ENCODE peak calls at places on chromosomes 4 and X, in four cellular contexts. One of them, this sample, is unnamed.

GRCh38 chr4:17168571-17168970 is 270.1 kb upstream of the LDB2 start:
- DNase-seq in heart right ventricle: peak; percentile 65
- DNase-seq in PC-3: no peak
- DNase-seq in dorsolateral prefrontal cortex: no peak
- DNase-seq in this sample: no peak

GRCh38 chrX:46327229-46328081 is 217.8 kb downstream of the ZNF674 start:
- DNase-seq in PC-3: peak; percentile 91
- DNase-seq in dorsolateral prefrontal cortex: no peak
- DNase-seq in heart right ventricle: peak; percentile 9
- DNase-seq in this sample: no peak

GRCh38 chr4:7037425-7037824 is 5.7 kb upstream of the TADA2B start:
- DNase-seq in heart right ventricle: no peak
- DNase-seq in PC-3: no peak
- DNase-seq in dorsolateral prefrontal cortex: no peak
- DNase-seq in this sample: no peak

GRCh38 chr4:40662962-40663604 is 33.4 kb upstream of the RBM47 start:
- DNase-seq in PC-3: peak; percentile 77
- DNase-seq in dorsolateral prefrontal cortex: no peak
- DNase-seq in heart right ventricle: no peak
- DNase-seq in this sample: no peak

GRCh38 chrX:120029354-120029753 is 48.1 kb downstream of the RHOXF2B start:
- DNase-seq in dorsolateral prefrontal cortex: no peak
- DNase-seq in PC-3: no peak
- DNase-seq in heart right ventricle: no peak
- DNase-seq in this sample: no peak

GRCh38 chr4:83993774-83994173 is 457.9 kb downstream of the GPAT3 start:
- DNase-seq in dorsolateral prefrontal cortex: no peak
- DNase-seq in heart right ventricle: no peak
- DNase-seq in PC-3: no peak
- DNase-seq in this sample: no peak

GRCh38 chr4:103787057-103787456 is 67.3 kb upstream of the TACR3 start:
- DNase-seq in PC-3: no peak
- DNase-seq in heart right ventricle: no peak
- DNase-seq in dorsolateral prefrontal cortex: no peak
- DNase-seq in this sample: no peak

GRCh38 chrX:7330971-7331746 is 183.2 kb upstream of the PUDP start:
- DNase-seq in heart right ventricle: no peak
- DNase-seq in dorsolateral prefrontal cortex: no peak
- DNase-seq in PC-3: no peak
- DNase-seq in this sample: no peak

GRCh38 chr4:78100060-78100459 is 42.9 kb downstream of the FRAS1 start:
- DNase-seq in heart right ventricle: peak; percentile 10
- DNase-seq in dorsolateral prefrontal cortex: no peak
- DNase-seq in PC-3: no peak
- DNase-seq in this sample: no peak

GRCh38 chr4:32145987-32146386 is 1425.8 kb downstream of the PCDH7 start:
- DNase-seq in dorsolateral prefrontal cortex: no peak
- DNase-seq in PC-3: no peak
- DNase-seq in heart right ventricle: no peak
- DNase-seq in this sample: no peak
- TF ChIP-seq CTCF in dorsolateral prefrontal cortex: no peak
- TF ChIP-seq CTCF in PC-3: no peak
- TF ChIP-seq CTCF in heart right ventricle: no peak
- TF ChIP-seq CTCF in this sample: no peak

GRCh38 chrX:81414630-81415029 is 212.7 kb downstream of the SH3BGRL start:
- DNase-seq in PC-3: peak; percentile 38
- DNase-seq in dorsolateral prefrontal cortex: no peak
- DNase-seq in heart right ventricle: no peak
- DNase-seq in this sample: no peak
- TF ChIP-seq CTCF in PC-3: peak; percentile 50
- TF ChIP-seq CTCF in dorsolateral prefrontal cortex: no peak
- TF ChIP-seq CTCF in heart right ventricle: no peak
- TF ChIP-seq CTCF in this sample: no peak

GRCh38 chrX:41180194-41180902 is 95.1 kb downstream of the USP9X start:
- DNase-seq in dorsolateral prefrontal cortex: peak; percentile 43
- DNase-seq in heart right ventricle: peak; percentile 10
- DNase-seq in PC-3: peak; percentile 67
- DNase-seq in this sample: no peak
- TF ChIP-seq CTCF in dorsolateral prefrontal cortex: peak; percentile 64
- TF ChIP-seq CTCF in heart right ventricle: peak; percentile 37
- TF ChIP-seq CTCF in PC-3: peak; percentile 77
- TF ChIP-seq CTCF in this sample: peak; percentile 82

GRCh38 chrX:140123446-140123845 is 158.1 kb upstream of the CXorf66 start:
- DNase-seq in dorsolateral prefrontal cortex: no peak
- DNase-seq in PC-3: peak; percentile 6
- DNase-seq in heart right ventricle: no peak
- DNase-seq in this sample: no peak
- TF ChIP-seq CTCF in dorsolateral prefrontal cortex: no peak
- TF ChIP-seq CTCF in PC-3: peak; percentile 52
- TF ChIP-seq CTCF in heart right ventricle: no peak
- TF ChIP-seq CTCF in this sample: peak; percentile 63

DNA sequence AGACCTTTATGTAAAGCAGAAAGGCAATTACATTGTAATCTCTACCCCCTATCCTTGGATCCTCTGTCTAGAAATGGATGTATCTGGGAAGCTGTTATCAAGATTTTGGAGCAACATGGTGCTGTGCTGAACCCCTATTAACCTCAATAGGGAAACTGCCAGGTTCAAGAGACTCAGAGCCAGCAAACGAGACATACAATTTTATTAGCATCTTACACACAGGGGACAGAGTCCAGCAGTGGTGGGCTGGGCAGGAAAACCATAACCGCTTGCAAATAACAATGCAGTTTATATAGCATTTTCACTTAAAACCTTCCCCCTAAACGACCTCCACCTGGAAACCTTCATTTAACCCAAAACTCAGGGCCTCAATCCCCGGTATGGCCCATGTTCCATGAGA is 79.4 kb downstream of the SYTL5 start:
- DNase-seq in PC-3: no peak
- DNase-seq in heart right ventricle: no peak
- DNase-seq in dorsolateral prefrontal cortex: no peak
- DNase-seq in this sample: no peak
- TF ChIP-seq CTCF in PC-3: no peak
- TF ChIP-seq CTCF in heart right ventricle: no peak
- TF ChIP-seq CTCF in dorsolateral prefrontal cortex: no peak
- TF ChIP-seq CTCF in this sample: no peak

GRCh38 chr4:14787894-14788293 is 214.4 kb upstream of the CPEB2 start:
- DNase-seq in heart right ventricle: no peak
- DNase-seq in PC-3: peak; percentile 24
- DNase-seq in dorsolateral prefrontal cortex: no peak
- DNase-seq in this sample: no peak
- TF ChIP-seq CTCF in heart right ventricle: no peak
- TF ChIP-seq CTCF in PC-3: peak; percentile 51
- TF ChIP-seq CTCF in dorsolateral prefrontal cortex: no peak
- TF ChIP-seq CTCF in this sample: peak; percentile 62

GRCh38 chrX:9983463-9983862 is 16.3 kb downstream of the CLDN34 start:
- DNase-seq in dorsolateral prefrontal cortex: no peak
- DNase-seq in PC-3: no peak
- DNase-seq in heart right ventricle: no peak
- DNase-seq in this sample: no peak

GRCh38 chrX:9992061-9992460 is 24.9 kb downstream of the CLDN34 start:
- DNase-seq in heart right ventricle: no peak
- DNase-seq in PC-3: no peak
- DNase-seq in dorsolateral prefrontal cortex: no peak
- DNase-seq in this sample: no peak

GRCh38 chrX:9992724-9993123 is 25.6 kb downstream of the CLDN34 start:
- DNase-seq in PC-3: no peak
- DNase-seq in dorsolateral prefrontal cortex: no peak
- DNase-seq in heart right ventricle: no peak
- DNase-seq in this sample: no peak

GRCh38 chrX:9988762-9989161 is 21.6 kb downstream of the CLDN34 start:
- DNase-seq in heart right ventricle: no peak
- DNase-seq in dorsolateral prefrontal cortex: no peak
- DNase-seq in PC-3: peak; percentile 59
- DNase-seq in this sample: no peak
- TF ChIP-seq CTCF in heart right ventricle: no peak
- TF ChIP-seq CTCF in dorsolateral prefrontal cortex: peak; percentile 39
- TF ChIP-seq CTCF in PC-3: peak; percentile 74
- TF ChIP-seq CTCF in this sample: peak; percentile 61

DNA sequence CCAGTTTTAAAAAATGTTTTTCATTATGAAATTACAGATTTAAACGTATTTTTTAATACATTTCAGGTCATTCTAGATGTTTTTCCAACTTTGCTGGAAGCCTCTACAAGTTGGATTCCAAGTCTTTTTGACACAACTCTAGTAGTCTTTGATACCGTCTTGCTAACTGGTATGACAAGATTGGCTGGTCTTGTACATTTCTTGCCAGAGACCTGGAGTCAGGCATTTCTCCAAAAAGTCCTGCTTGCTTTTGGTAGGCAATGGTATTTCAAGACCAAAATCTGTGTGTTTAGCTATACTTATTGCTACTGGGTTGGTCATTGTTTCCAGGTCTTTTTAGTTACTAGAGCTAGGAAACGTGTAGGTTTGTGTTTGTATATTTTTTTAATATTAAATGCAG is 64.6 kb downstream of the SLAIN2 start:
- DNase-seq in heart right ventricle: no peak
- DNase-seq in PC-3: peak; percentile 4
- DNase-seq in dorsolateral prefrontal cortex: no peak
- DNase-seq in this sample: no peak
- TF ChIP-seq CTCF in heart right ventricle: no peak
- TF ChIP-seq CTCF in PC-3: no peak
- TF ChIP-seq CTCF in dorsolateral prefrontal cortex: no peak
- TF ChIP-seq CTCF in this sample: no peak

GRCh38 chr4:45636175-45636574 is 487.7 kb downstream of the GABRG1 start:
- DNase-seq in heart right ventricle: no peak
- DNase-seq in PC-3: no peak
- DNase-seq in dorsolateral prefrontal cortex: no peak
- DNase-seq in this sample: no peak

GRCh38 chr4:45640281-45640680 is 483.6 kb downstream of the GABRG1 start:
- DNase-seq in PC-3: no peak
- DNase-seq in heart right ventricle: no peak
- DNase-seq in dorsolateral prefrontal cortex: no peak
- DNase-seq in this sample: no peak

DNA sequence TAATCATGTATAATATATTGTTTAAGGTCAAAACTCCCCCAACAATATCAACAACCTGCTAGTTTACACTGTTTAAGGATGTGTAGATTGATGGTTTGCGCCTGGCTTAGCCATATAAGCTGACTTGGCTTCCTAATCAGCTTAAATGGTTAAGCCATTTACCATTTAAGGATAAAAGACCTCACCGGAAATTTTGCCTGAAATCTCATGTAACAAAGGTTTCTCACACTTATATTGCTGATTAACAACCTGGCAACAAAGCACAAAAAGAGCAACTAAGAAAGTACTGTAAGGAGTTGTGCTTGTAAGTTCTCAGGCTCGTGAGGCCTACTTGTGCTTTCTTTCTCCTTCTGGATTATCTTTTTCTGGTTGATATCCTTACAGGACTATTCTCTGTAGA is 485.2 kb downstream of the GABRG1 start:
- DNase-seq in PC-3: no peak
- DNase-seq in heart right ventricle: no peak
- DNase-seq in dorsolateral prefrontal cortex: no peak
- DNase-seq in this sample: no peak
- TF ChIP-seq CTCF in PC-3: no peak
- TF ChIP-seq CTCF in heart right ventricle: no peak
- TF ChIP-seq CTCF in dorsolateral prefrontal cortex: no peak
- TF ChIP-seq CTCF in this sample: no peak

DNA sequence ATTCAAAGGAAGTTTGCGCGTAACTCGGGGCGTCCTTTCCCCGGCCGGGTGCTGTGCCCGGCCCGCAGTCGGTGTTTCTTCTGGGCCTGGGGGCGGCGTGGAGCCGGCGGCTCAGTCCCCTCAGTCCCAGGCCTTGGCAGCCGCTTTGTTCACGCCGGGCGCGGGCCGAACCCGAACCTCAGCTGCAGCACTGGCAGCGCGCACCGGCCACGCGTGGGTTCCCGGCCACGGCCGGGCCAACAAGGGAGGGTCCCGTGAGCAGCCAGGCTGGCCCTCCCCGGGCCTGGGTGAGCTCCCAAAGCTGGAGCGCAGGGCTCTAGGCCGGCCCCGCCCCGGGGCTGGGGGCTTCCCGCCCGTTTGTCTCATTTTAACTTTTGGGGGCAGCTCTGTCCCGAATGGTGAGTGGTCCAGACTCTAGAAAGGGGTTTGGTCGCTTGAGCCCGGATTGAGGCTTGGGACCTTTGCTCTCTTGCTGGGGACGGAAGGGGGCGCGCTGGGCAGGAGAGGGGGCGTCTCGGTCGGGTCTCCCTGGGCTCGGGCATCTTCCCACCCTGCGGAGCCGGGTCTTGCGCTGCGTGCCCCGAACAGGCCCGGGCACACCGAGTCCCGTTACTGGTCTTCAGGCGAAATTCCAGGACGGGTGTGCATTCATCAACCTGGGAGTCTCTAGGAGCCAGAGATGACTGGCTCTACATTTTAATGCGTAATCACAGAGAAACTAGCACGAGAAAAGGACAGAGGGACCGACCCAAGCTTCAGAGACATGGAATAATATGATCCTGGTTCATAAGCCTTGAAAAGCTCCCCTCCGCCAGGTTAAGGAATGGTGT is 177.1 kb downstream of the CBR4 start:
- DNase-seq in dorsolateral prefrontal cortex: no peak
- DNase-seq in PC-3: no peak
- DNase-seq in heart right ventricle: peak; percentile 42
- DNase-seq in this sample: peak; percentile 73
- TF ChIP-seq CTCF in dorsolateral prefrontal cortex: peak; percentile 12
- TF ChIP-seq CTCF in PC-3: peak; percentile 41
- TF ChIP-seq CTCF in heart right ventricle: no peak
- TF ChIP-seq CTCF in this sample: peak; percentile 44